ENCODE peak calls at places on chromosomes 6 and 20, in six cellular contexts. T is GM12878, F is HCT116, Y is K562, A is HepG2, V is H1. J is an unnamed sample. For H3K9me3, the result is how much of the 10 kb centered on the place peaks cover.

GRCh38 chr20:41182296-41183212 is 45.2 kb downstream of the PLCG1 start:
- DNase-seq in T (no peak), F (no peak), Y (no peak), A (no peak), V (peak), J (no peak)

GRCh38 chr20:44701116-44701865 is 13.9 kb upstream of the CCN5 start:
- DNase-seq in T (no peak), F (no peak), Y (no peak), A (peak), V (peak), J (no peak)

GRCh38 chr6:121612916-121613315 is 177.5 kb downstream of the GJA1 start:
- DNase-seq in T (no peak), F (no peak), Y (no peak), A (no peak), V (no peak), J (no peak)

GRCh38 chr20:34704177-34705007 is at the start of gene TP53INP2:
- DNase-seq in T (no peak), F (peak), Y (peak), A (peak), V (peak), J (peak)

GRCh38 chr6:102215425-102215824 is 821.9 kb downstream of the GRIK2 start:
- DNase-seq in T (no peak), F (no peak), Y (no peak), A (no peak), V (no peak), J (no peak)

GRCh38 chr20:52869276-52869675 is 102.9 kb upstream of the TSHZ2 start:
- DNase-seq in T (no peak), F (no peak), Y (no peak), A (no peak), V (no peak), J (no peak)

GRCh38 chr6:143505537-143505936 is 6.0 kb downstream of the FUCA2 start:
- DNase-seq in T (no peak), F (no peak), Y (no peak), A (no peak), V (no peak), J (no peak)

GRCh38 chr6:33075568-33076405 is at the start of gene HLA-DPB1:
- DNase-seq in T (peak), F (peak), Y (peak), A (peak), V (no peak), J (no peak)

GRCh38 chr6:28725274-28725809 is 198.4 kb downstream of the TRIM27 start:
- DNase-seq in T (no peak), F (no peak), Y (no peak), A (no peak), V (no peak), J (no peak)

GRCh38 chr20:25040438-25040831 is 17.5 kb downstream of the ACSS1 start:
- DNase-seq in T (no peak), F (no peak), Y (no peak), A (no peak), V (no peak), J (no peak)

GRCh38 chr20:13213335-13213734 is 7.7 kb upstream of the ISM1 start:
- DNase-seq in T (no peak), F (no peak), Y (no peak), A (no peak), V (no peak), J (no peak)

GRCh38 chr6:41464481-41464880 is 81.7 kb upstream of the FOXP4 start:
- DNase-seq in T (no peak), F (no peak), Y (no peak), A (no peak), V (no peak), J (no peak)

GRCh38 chr6:41462980-41463930 is 82.9 kb upstream of the FOXP4 start:
- DNase-seq in T (no peak), F (peak), Y (peak), A (peak), V (no peak), J (no peak)

GRCh38 chr6:41462033-41462432 is 84.1 kb upstream of the FOXP4 start:
- DNase-seq in T (no peak), F (no peak), Y (no peak), A (peak), V (no peak), J (no peak)

GRCh38 chr6:41466437-41466990 is 79.7 kb upstream of the FOXP4 start:
- DNase-seq in T (no peak), F (no peak), Y (no peak), A (no peak), V (no peak), J (no peak)

GRCh38 chr6:41464019-41464418 is 82.2 kb upstream of the FOXP4 start:
- DNase-seq in T (no peak), F (no peak), Y (no peak), A (no peak), V (no peak), J (no peak)
- H3K9me3 ChIP-seq in T (under half), F (under half), Y (under half), A (under half), V (under half), J (under half)

GRCh38 chr6:147287869-147288271 is 83.7 kb downstream of the STXBP5 start:
- DNase-seq in T (no peak), F (peak), Y (no peak), A (no peak), V (no peak), J (no peak)
- TF ChIP-seq ZNF274 in T (no peak), F (no peak), Y (no peak), A (no peak), V (no peak), J (no peak)

DNA sequence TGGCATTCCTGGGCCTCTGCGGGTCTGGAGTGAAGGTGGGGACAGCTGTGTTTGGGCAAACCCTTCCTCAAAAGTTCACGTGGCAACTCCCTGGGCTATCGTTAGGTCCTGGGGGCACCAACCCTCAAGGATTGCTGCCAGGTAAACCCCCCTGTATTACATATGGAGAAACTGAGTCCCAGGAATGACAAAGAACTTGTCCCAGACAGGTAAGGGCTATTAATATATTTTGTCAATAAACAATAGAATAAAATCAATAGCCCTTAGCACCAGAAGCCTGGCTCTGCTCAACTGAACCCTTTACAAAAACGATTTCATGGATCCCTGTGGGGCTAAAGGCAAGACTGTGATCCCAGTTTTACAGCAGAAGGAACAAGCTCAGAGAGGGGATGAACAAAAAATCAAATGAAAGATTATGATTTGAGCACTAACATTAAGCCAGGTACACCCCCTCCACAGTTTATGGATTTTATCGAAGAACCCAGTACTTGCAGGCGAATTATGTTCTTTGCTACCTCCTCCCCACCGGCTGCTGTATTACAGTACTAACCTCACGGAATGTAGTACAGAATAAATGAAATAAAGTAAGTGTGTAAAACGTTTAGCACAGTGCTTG is 2.7 kb downstream of the ID1 start:
- DNase-seq in T (no peak), F (peak), Y (no peak), A (peak), V (no peak), J (no peak)
- TF ChIP-seq YY1 in T (no peak), F (no peak), Y (no peak), A (no peak), V (no peak), J (no peak)

DNA sequence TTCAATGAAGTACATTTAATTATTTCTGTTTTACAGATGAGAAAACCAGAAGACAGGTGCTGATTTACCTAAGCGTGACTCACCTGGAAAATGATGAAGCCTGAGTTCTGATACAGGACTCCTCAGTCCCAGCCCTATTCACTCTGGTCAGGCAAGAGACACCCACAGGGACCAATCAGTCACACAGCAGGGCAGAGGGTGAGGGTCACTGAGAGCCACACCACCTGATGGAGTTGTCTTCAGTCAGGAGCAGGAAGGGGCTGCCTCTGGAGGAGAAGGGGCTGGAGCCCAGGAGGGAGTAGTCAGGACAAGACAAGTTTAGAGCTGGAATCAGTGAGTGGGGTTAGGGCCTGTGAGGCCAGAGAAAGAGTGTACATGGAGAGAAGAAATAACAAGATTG is 251.2 kb upstream of the MOCS1 start:
- DNase-seq in T (no peak), F (no peak), Y (no peak), A (no peak), V (no peak), J (no peak)
- H3K9me3 ChIP-seq in T (under half), F (under half), Y (under half), A (half or more), V (under half), J (under half)

GRCh38 chr6:151071295-151071694 is 168.5 kb upstream of the AKAP12 start:
- DNase-seq in T (no peak), F (no peak), Y (no peak), A (peak), V (no peak), J (no peak)

GRCh38 chr6:151067684-151068596 is 171.8 kb upstream of the AKAP12 start:
- DNase-seq in T (no peak), F (peak), Y (no peak), A (peak), V (peak), J (no peak)

GRCh38 chr6:151068761-151069312 is 170.9 kb upstream of the AKAP12 start:
- DNase-seq in T (no peak), F (no peak), Y (no peak), A (no peak), V (no peak), J (no peak)

GRCh38 chr6:151069641-151070040 is 170.1 kb upstream of the AKAP12 start:
- DNase-seq in T (no peak), F (no peak), Y (no peak), A (peak), V (no peak), J (no peak)

GRCh38 chr6:151070666-151071065 is 169.1 kb upstream of the AKAP12 start:
- DNase-seq in T (no peak), F (no peak), Y (no peak), A (peak), V (no peak), J (no peak)
- TF ChIP-seq ZNF274 in T (no peak), F (no peak), Y (no peak), A (no peak), V (no peak), J (no peak)

GRCh38 chr20:46779831-46780230 is 70.4 kb downstream of the SLC2A10 start:
- DNase-seq in T (no peak), F (no peak), Y (no peak), A (no peak), V (no peak), J (peak)
- TF ChIP-seq YY1 in T (no peak), F (no peak), Y (no peak), A (no peak), V (no peak), J (no peak)

GRCh38 chr20:3430376-3431069 is 23.1 kb upstream of the DNAAF9 start:
- DNase-seq in T (peak), F (no peak), Y (no peak), A (no peak), V (no peak), J (no peak)
- H3K9me3 ChIP-seq in T (under half), F (under half), Y (under half), A (under half), V (under half), J (under half)

J was measured in NT2/D1.